ENCODE peak calls at places on chromosomes 13 and 19, in four cellular contexts. One of them, this sample, is unnamed. For H3K9me3, the result is how much of the 10 kb centered on the place peaks cover.

GRCh38 chr13:102401305-102401704 is 543 bp downstream of the FGF14 start:
- DNase-seq in mammary epithelial cell: peak
- DNase-seq in heart left ventricle: no peak
- DNase-seq in neuronal stem cell: no peak
- DNase-seq in this sample: no peak

GRCh38 chr19:45601115-45601514 is 897 bp downstream of the GPR4 start:
- DNase-seq in heart left ventricle: peak
- DNase-seq in neuronal stem cell: no peak
- DNase-seq in mammary epithelial cell: no peak
- DNase-seq in this sample: no peak

GRCh38 chr13:26656919-26657318 is 99.4 kb downstream of the WASF3 start:
- DNase-seq in neuronal stem cell: peak
- DNase-seq in heart left ventricle: no peak
- DNase-seq in mammary epithelial cell: peak
- DNase-seq in this sample: no peak

GRCh38 chr19:18297308-18297707 is 15.9 kb upstream of the JUND start:
- DNase-seq in mammary epithelial cell: no peak
- DNase-seq in heart left ventricle: no peak
- DNase-seq in neuronal stem cell: no peak
- DNase-seq in this sample: no peak

GRCh38 chr19:13689050-13689449 is 75.3 kb upstream of the MRI1 start:
- DNase-seq in mammary epithelial cell: no peak
- DNase-seq in heart left ventricle: no peak
- DNase-seq in neuronal stem cell: peak
- DNase-seq in this sample: no peak

GRCh38 chr19:16383584-16384161 is 59.0 kb downstream of the KLF2 start:
- DNase-seq in mammary epithelial cell: no peak
- DNase-seq in neuronal stem cell: no peak
- DNase-seq in heart left ventricle: no peak
- DNase-seq in this sample: no peak

GRCh38 chr19:611506-611869 is 21.8 kb downstream of the HCN2 start:
- DNase-seq in mammary epithelial cell: peak
- DNase-seq in neuronal stem cell: no peak
- DNase-seq in heart left ventricle: no peak
- DNase-seq in this sample: no peak

GRCh38 chr13:42333613-42334328 is 61.8 kb downstream of the AKAP11 start:
- DNase-seq in mammary epithelial cell: peak
- DNase-seq in neuronal stem cell: peak
- DNase-seq in heart left ventricle: no peak
- DNase-seq in this sample: no peak

GRCh38 chr19:49896863-49897621 is at the start of gene IL4I1:
- DNase-seq in neuronal stem cell: no peak
- DNase-seq in heart left ventricle: peak
- DNase-seq in mammary epithelial cell: no peak
- DNase-seq in this sample: no peak

GRCh38 chr13:51311271-51311670 is 28.2 kb upstream of the SERPINE3 start:
- DNase-seq in heart left ventricle: no peak
- DNase-seq in neuronal stem cell: no peak
- DNase-seq in mammary epithelial cell: no peak
- DNase-seq in this sample: no peak

GRCh38 chr19:45828523-45828922 is 13.4 kb upstream of the RSPH6A start:
- DNase-seq in neuronal stem cell: no peak
- DNase-seq in mammary epithelial cell: no peak
- DNase-seq in heart left ventricle: no peak
- DNase-seq in this sample: no peak

GRCh38 chr19:42528354-42529247 is at the start of gene CEACAM1:
- DNase-seq in heart left ventricle: peak
- DNase-seq in neuronal stem cell: no peak
- DNase-seq in mammary epithelial cell: peak
- DNase-seq in this sample: no peak

GRCh38 chr13:83895994-83896580 is 13.8 kb upstream of the SLITRK1 start:
- DNase-seq in neuronal stem cell: no peak
- DNase-seq in mammary epithelial cell: peak
- DNase-seq in heart left ventricle: no peak
- DNase-seq in this sample: no peak

GRCh38 chr19:6229951-6230712 is 49.6 kb downstream of the MLLT1 start:
- DNase-seq in mammary epithelial cell: no peak
- DNase-seq in neuronal stem cell: no peak
- DNase-seq in heart left ventricle: no peak
- DNase-seq in this sample: no peak

GRCh38 chr19:41951686-41952172 is 7.4 kb downstream of the RABAC1 start:
- DNase-seq in heart left ventricle: peak
- DNase-seq in mammary epithelial cell: peak
- DNase-seq in neuronal stem cell: peak
- DNase-seq in this sample: peak

GRCh38 chr19:15702590-15702930 is 25.3 kb upstream of the OR10H2 start:
- DNase-seq in mammary epithelial cell: peak
- DNase-seq in neuronal stem cell: no peak
- DNase-seq in heart left ventricle: peak
- DNase-seq in this sample: peak

GRCh38 chr13:63198076-63198475 is 1782.4 kb upstream of the PCDH20 start:
- DNase-seq in heart left ventricle: no peak
- DNase-seq in mammary epithelial cell: no peak
- DNase-seq in neuronal stem cell: no peak
- DNase-seq in this sample: no peak

GRCh38 chr19:6100284-6100915 is 9.9 kb downstream of the RFX2 start:
- DNase-seq in neuronal stem cell: no peak
- DNase-seq in heart left ventricle: peak
- DNase-seq in mammary epithelial cell: no peak
- DNase-seq in this sample: no peak

GRCh38 chr13:80082396-80083096 is 258.4 kb downstream of the SPRY2 start:
- DNase-seq in neuronal stem cell: no peak
- DNase-seq in heart left ventricle: no peak
- DNase-seq in mammary epithelial cell: peak
- DNase-seq in this sample: no peak

GRCh38 chr19:58559275-58560006 is 1.0 kb upstream of the UBE2M start:
- DNase-seq in neuronal stem cell: peak
- DNase-seq in heart left ventricle: peak
- DNase-seq in mammary epithelial cell: peak
- DNase-seq in this sample: peak

GRCh38 chr19:17784201-17785008 is 10.5 kb upstream of the B3GNT3 start:
- DNase-seq in heart left ventricle: peak
- DNase-seq in mammary epithelial cell: peak
- DNase-seq in neuronal stem cell: peak
- DNase-seq in this sample: peak

GRCh38 chr13:50672025-50672424 is 171.5 kb downstream of the DLEU7 start:
- DNase-seq in heart left ventricle: no peak
- DNase-seq in neuronal stem cell: no peak
- DNase-seq in mammary epithelial cell: peak
- DNase-seq in this sample: no peak

GRCh38 chr19:50512112-50512998 is 1.4 kb downstream of the ASPDH start:
- DNase-seq in neuronal stem cell: no peak
- DNase-seq in mammary epithelial cell: no peak
- DNase-seq in heart left ventricle: no peak
- DNase-seq in this sample: peak

GRCh38 chr13:30918662-30919405 is 12.8 kb downstream of the MEDAG start:
- DNase-seq in neuronal stem cell: no peak
- DNase-seq in mammary epithelial cell: peak
- DNase-seq in heart left ventricle: no peak
- DNase-seq in this sample: no peak

GRCh38 chr19:22620912-22621311 is 13.2 kb upstream of the ZNF492 start:
- DNase-seq in heart left ventricle: no peak
- DNase-seq in neuronal stem cell: no peak
- DNase-seq in mammary epithelial cell: no peak
- DNase-seq in this sample: no peak

GRCh38 chr19:22622901-22623840 is 11.0 kb upstream of the ZNF492 start:
- DNase-seq in mammary epithelial cell: no peak
- DNase-seq in neuronal stem cell: no peak
- DNase-seq in heart left ventricle: no peak
- DNase-seq in this sample: peak

GRCh38 chr19:22622020-22622419 is 12.1 kb upstream of the ZNF492 start:
- DNase-seq in neuronal stem cell: no peak
- DNase-seq in heart left ventricle: no peak
- DNase-seq in mammary epithelial cell: no peak
- DNase-seq in this sample: no peak

GRCh38 chr19:22625266-22626035 is 8.7 kb upstream of the ZNF492 start:
- DNase-seq in mammary epithelial cell: no peak
- DNase-seq in heart left ventricle: no peak
- DNase-seq in neuronal stem cell: no peak
- DNase-seq in this sample: no peak

GRCh38 chr19:22623841-22624221 is 10.3 kb upstream of the ZNF492 start:
- DNase-seq in neuronal stem cell: no peak
- DNase-seq in mammary epithelial cell: no peak
- DNase-seq in heart left ventricle: no peak
- DNase-seq in this sample: peak
- H3K9me3 ChIP-seq in neuronal stem cell: under half
- H3K9me3 ChIP-seq in mammary epithelial cell: under half
- H3K9me3 ChIP-seq in heart left ventricle: under half
- H3K9me3 ChIP-seq in this sample: under half

GRCh38 chr13:43948059-43948458 is 68.4 kb downstream of the LACC1 start:
- DNase-seq in mammary epithelial cell: no peak
- DNase-seq in heart left ventricle: no peak
- DNase-seq in neuronal stem cell: no peak
- DNase-seq in this sample: no peak

GRCh38 chr13:43959291-43959690 is 79.6 kb downstream of the LACC1 start:
- DNase-seq in neuronal stem cell: no peak
- DNase-seq in mammary epithelial cell: no peak
- DNase-seq in heart left ventricle: no peak
- DNase-seq in this sample: no peak

GRCh38 chr13:43953370-43953769 is 73.7 kb downstream of the LACC1 start:
- DNase-seq in mammary epithelial cell: peak
- DNase-seq in heart left ventricle: no peak
- DNase-seq in neuronal stem cell: no peak
- DNase-seq in this sample: no peak
- H3K9me3 ChIP-seq in mammary epithelial cell: under half
- H3K9me3 ChIP-seq in heart left ventricle: under half
- H3K9me3 ChIP-seq in neuronal stem cell: under half
- H3K9me3 ChIP-seq in this sample: under half

GRCh38 chr19:22257916-22258315 is 28.3 kb upstream of the ZNF729 start:
- DNase-seq in heart left ventricle: no peak
- DNase-seq in neuronal stem cell: no peak
- DNase-seq in mammary epithelial cell: no peak
- DNase-seq in this sample: no peak

GRCh38 chr19:22263121-22263520 is 23.1 kb upstream of the ZNF729 start:
- DNase-seq in mammary epithelial cell: no peak
- DNase-seq in heart left ventricle: no peak
- DNase-seq in neuronal stem cell: no peak
- DNase-seq in this sample: no peak

GRCh38 chr19:22257381-22257780 is 28.9 kb upstream of the ZNF729 start:
- DNase-seq in neuronal stem cell: no peak
- DNase-seq in mammary epithelial cell: no peak
- DNase-seq in heart left ventricle: no peak
- DNase-seq in this sample: no peak

GRCh38 chr19:22260499-22260898 is 25.7 kb upstream of the ZNF729 start:
- DNase-seq in neuronal stem cell: no peak
- DNase-seq in mammary epithelial cell: no peak
- DNase-seq in heart left ventricle: no peak
- DNase-seq in this sample: no peak

GRCh38 chr19:22261596-22261995 is 24.6 kb upstream of the ZNF729 start:
- DNase-seq in mammary epithelial cell: no peak
- DNase-seq in heart left ventricle: no peak
- DNase-seq in neuronal stem cell: no peak
- DNase-seq in this sample: no peak
- H3K9me3 ChIP-seq in mammary epithelial cell: under half
- H3K9me3 ChIP-seq in heart left ventricle: under half
- H3K9me3 ChIP-seq in neuronal stem cell: under half
- H3K9me3 ChIP-seq in this sample: under half

DNA sequence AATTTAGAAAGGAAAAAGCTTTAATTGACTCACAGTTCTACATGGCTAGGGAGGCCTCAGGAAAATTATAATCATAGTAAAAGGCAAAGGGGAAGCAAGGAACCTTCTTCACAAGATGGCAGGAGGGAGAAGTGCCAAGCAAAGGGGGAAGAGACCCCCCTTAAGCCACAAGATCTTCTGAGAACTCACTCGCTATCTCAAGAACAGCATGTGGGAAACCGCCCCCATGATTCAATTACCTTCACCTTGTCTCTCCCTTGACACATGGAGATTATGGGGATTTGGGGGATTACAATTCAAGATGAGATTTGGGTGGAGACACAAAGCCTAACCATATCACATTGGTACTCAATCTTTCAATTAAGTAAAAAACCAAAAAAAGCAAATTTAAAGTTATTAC is 1778.7 kb upstream of the MIR17HG start:
- DNase-seq in mammary epithelial cell: no peak
- DNase-seq in neuronal stem cell: no peak
- DNase-seq in heart left ventricle: no peak
- DNase-seq in this sample: no peak
- H3K9me3 ChIP-seq in mammary epithelial cell: under half
- H3K9me3 ChIP-seq in neuronal stem cell: under half
- H3K9me3 ChIP-seq in heart left ventricle: under half
- H3K9me3 ChIP-seq in this sample: under half

GRCh38 chr19:31930401-31930800 is 415.0 kb upstream of the ZNF507 start:
- DNase-seq in neuronal stem cell: no peak
- DNase-seq in mammary epithelial cell: no peak
- DNase-seq in heart left ventricle: no peak
- DNase-seq in this sample: no peak
- H3K9me3 ChIP-seq in neuronal stem cell: under half
- H3K9me3 ChIP-seq in mammary epithelial cell: under half
- H3K9me3 ChIP-seq in heart left ventricle: under half
- H3K9me3 ChIP-seq in this sample: under half

DNA sequence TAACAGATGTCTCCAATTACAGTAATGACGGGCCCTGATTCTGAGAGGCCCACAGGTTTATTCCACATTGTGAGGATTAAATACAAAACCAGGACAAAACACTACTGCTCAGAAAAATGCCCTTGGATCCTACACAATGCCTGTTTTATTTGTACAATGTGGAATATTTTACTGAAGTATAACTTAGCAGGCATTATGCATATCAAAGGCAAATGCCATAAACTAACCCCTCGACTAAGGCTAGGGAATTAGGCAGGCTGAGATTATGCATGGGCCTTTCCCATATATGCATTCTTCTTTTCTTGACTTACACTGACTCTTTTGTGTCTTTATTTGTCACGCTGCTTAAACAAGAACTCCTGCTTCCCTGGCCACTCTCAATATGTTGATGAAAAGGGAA is 819.9 kb downstream of the OLFM4 start:
- DNase-seq in heart left ventricle: no peak
- DNase-seq in neuronal stem cell: peak
- DNase-seq in mammary epithelial cell: no peak
- DNase-seq in this sample: no peak
- H3K9me3 ChIP-seq in heart left ventricle: under half
- H3K9me3 ChIP-seq in neuronal stem cell: under half
- H3K9me3 ChIP-seq in mammary epithelial cell: under half
- H3K9me3 ChIP-seq in this sample: under half

This sample was measured in ovary.